ENCODE peak calls at places on chromosomes 6 and 20, in nine cellular contexts. O is IMR-90, Y is tibial nerve, L is stomach, N is tibial artery, G is psoas muscle, H is BE2C, X is ovary, Z is Peyer's patch. F is an unnamed sample. For H3K4me1, the result is how much of the 10 kb centered on the place peaks cover.

GRCh38 chr6:155765275-155766194 is 309.9 kb upstream of the NOX3 start:
- DNase-seq in O (peak), Y (no peak), G (no peak), L (no peak), X (no peak), H (no peak), N (no peak), Z (no peak), F (no peak)

GRCh38 chr6:35305117-35305516 is 7.5 kb downstream of the DEF6 start:
- DNase-seq in G (no peak), L (no peak), N (no peak), H (no peak), Z (no peak), X (no peak), O (no peak), Y (no peak), F (no peak)

GRCh38 chr20:62241501-62241900 is 3.2 kb downstream of the OSBPL2 start:
- DNase-seq in L (peak), N (no peak), O (no peak), Y (no peak), H (no peak), X (no peak), Z (peak), G (no peak), F (no peak)

GRCh38 chr20:49700411-49701185 is 13.1 kb downstream of the B4GALT5 start:
- DNase-seq in L (no peak), G (no peak), O (peak), N (no peak), X (no peak), H (peak), Z (no peak), Y (no peak), F (no peak)

GRCh38 chr20:25032065-25032477 is 25.9 kb downstream of the ACSS1 start:
- DNase-seq in X (peak), G (no peak), Z (no peak), O (no peak), H (no peak), L (no peak), Y (no peak), N (no peak), F (no peak)

GRCh38 chr20:45419188-45420091 is 3.5 kb downstream of the PIGT start:
- DNase-seq in G (peak), O (peak), X (no peak), Z (peak), L (peak), Y (peak), H (no peak), N (peak), F (peak)

GRCh38 chr6:87029711-87030314 is 65.1 kb downstream of the CGA start:
- DNase-seq in Z (no peak), O (peak), N (no peak), X (no peak), H (peak), Y (peak), L (no peak), G (no peak), F (no peak)

GRCh38 chr6:105259912-105260889 is 80.4 kb upstream of the POPDC3 start:
- DNase-seq in L (no peak), X (no peak), G (no peak), N (no peak), O (no peak), Z (no peak), Y (no peak), H (no peak), F (peak)

GRCh38 chr6:72953901-72954494 is 271.3 kb downstream of the KHDC1L start:
- DNase-seq in Z (no peak), Y (no peak), O (peak), H (no peak), G (no peak), X (no peak), N (no peak), L (no peak), F (no peak)

GRCh38 chr6:106883808-106884262 is 90.7 kb downstream of the CD24 start:
- DNase-seq in H (peak), O (no peak), N (no peak), L (no peak), Z (no peak), X (no peak), Y (no peak), G (no peak), F (no peak)

GRCh38 chr6:90643366-90643765 is 56.5 kb upstream of the MAP3K7 start:
- DNase-seq in X (no peak), N (no peak), G (no peak), L (no peak), Z (no peak), H (no peak), Y (no peak), O (no peak), F (no peak)

GRCh38 chr6:100573169-100573568 is 108.4 kb upstream of the SIM1 start:
- DNase-seq in L (no peak), O (peak), X (no peak), G (no peak), N (no peak), Y (no peak), H (peak), Z (no peak), F (no peak)

GRCh38 chr6:106141441-106142237 is 55.5 kb downstream of the PRDM1 start:
- DNase-seq in Z (no peak), H (no peak), O (no peak), Y (no peak), X (no peak), G (no peak), L (no peak), N (no peak), F (no peak)

GRCh38 chr20:41222703-41223102 is 85.4 kb downstream of the PLCG1 start:
- DNase-seq in H (no peak), L (no peak), G (no peak), Z (no peak), O (peak), N (no peak), Y (no peak), X (no peak), F (no peak)

GRCh38 chr6:72865467-72865866 is 243.6 kb downstream of the KCNQ5 start:
- DNase-seq in O (peak), X (no peak), H (no peak), N (no peak), L (no peak), Z (no peak), Y (no peak), G (peak), F (no peak)

GRCh38 chr6:168384045-168385038 is 56.6 kb upstream of the SMOC2 start:
- DNase-seq in L (no peak), H (no peak), Z (peak), N (peak), Y (peak), X (peak), O (no peak), G (no peak), F (no peak)

GRCh38 chr6:111586554-111586953 is 19.1 kb downstream of the TRAF3IP2 start:
- DNase-seq in X (no peak), Z (no peak), G (no peak), Y (no peak), H (no peak), L (no peak), O (no peak), N (no peak), F (no peak)
- H3K4me1 ChIP-seq in X (under half), Z (under half), G (half or more), Y (under half), H (under half), L (half or more), O (under half), N (half or more), F (under half)

GRCh38 chr6:139252018-139252390 is 39.8 kb downstream of the TXLNB start:
- DNase-seq in H (no peak), G (no peak), Z (no peak), O (no peak), L (no peak), X (peak), Y (no peak), N (no peak), F (no peak)

GRCh38 chr6:139254196-139254595 is 37.6 kb downstream of the TXLNB start:
- DNase-seq in L (no peak), O (peak), X (no peak), G (no peak), N (no peak), Y (no peak), Z (no peak), H (no peak), F (no peak)

GRCh38 chr6:139256087-139256486 is 35.7 kb downstream of the TXLNB start:
- DNase-seq in O (peak), Y (peak), Z (no peak), L (no peak), H (no peak), G (no peak), X (no peak), N (peak), F (peak)

GRCh38 chr6:139251377-139252017 is 40.3 kb downstream of the TXLNB start:
- DNase-seq in X (no peak), Y (no peak), G (no peak), L (no peak), N (no peak), O (no peak), Z (no peak), H (no peak), F (no peak)

DNA sequence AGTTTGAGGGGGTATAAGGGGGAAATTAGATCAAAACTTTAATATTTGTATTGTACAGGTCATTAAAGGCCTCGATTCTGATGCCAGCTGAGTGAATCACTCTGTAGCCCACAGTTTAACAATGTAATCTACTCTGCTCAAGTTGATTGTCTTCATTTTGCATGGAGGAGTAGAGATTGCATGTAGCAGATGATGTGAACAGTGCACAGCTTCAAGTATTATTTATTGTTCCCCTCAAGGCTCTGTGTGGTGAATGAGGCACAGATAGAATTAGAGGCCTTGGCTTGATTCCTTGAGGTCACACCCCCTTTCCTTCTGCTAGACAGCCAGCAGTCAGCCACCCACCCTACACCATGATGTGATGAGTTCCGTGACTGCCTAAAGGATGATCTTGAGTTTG is 38.1 kb downstream of the TXLNB start:
- DNase-seq in Z (no peak), N (no peak), O (no peak), L (no peak), Y (no peak), X (no peak), G (no peak), H (no peak), F (no peak)
- H3K4me1 ChIP-seq in Z (under half), N (under half), O (under half), L (under half), Y (under half), X (under half), G (under half), H (under half), F (under half)

DNA sequence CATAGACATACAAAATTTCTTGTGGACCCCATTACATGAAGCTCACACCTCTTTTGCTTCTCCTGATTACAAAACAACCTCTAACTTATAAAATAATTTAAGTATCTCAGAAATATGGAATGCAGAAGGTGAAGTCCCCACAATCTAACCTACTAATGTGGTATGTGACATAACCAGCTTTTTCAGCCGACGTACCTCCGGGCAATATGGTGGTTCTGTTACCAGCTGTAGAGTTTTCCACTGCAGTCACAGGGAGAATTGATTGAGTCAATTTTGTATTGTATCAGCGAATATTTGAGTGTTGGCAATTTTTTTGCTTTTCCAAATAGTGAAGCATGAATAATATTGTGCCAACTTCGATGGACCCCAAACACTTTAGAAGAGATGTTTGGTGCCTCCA is 15.7 kb upstream of the SPO11 start:
- DNase-seq in O (no peak), L (no peak), Y (no peak), N (no peak), Z (no peak), X (no peak), G (no peak), H (no peak), F (no peak)
- H3K4me1 ChIP-seq in O (under half), L (under half), Y (under half), N (under half), Z (under half), X (under half), G (under half), H (under half), F (under half)

GRCh38 chr6:3744211-3744900 is 7.2 kb downstream of the PXDC1 start:
- DNase-seq in H (no peak), X (no peak), Y (no peak), O (no peak), L (no peak), G (no peak), N (peak), Z (no peak), F (no peak)
- H3K4me1 ChIP-seq in H (under half), X (under half), Y (under half), O (under half), L (half or more), G (half or more), N (half or more), Z (half or more), F (under half)

GRCh38 chr6:24546432-24546831 is 51.7 kb downstream of the ALDH5A1 start:
- DNase-seq in O (no peak), Y (no peak), Z (no peak), H (no peak), G (no peak), X (no peak), L (no peak), N (no peak), F (no peak)
- H3K4me1 ChIP-seq in O (under half), Y (under half), Z (under half), H (under half), G (under half), X (under half), L (under half), N (under half), F (under half)

GRCh38 chr20:10635476-10636208 is 38.2 kb downstream of the JAG1 start:
- DNase-seq in L (no peak), X (no peak), H (no peak), G (no peak), Z (no peak), N (no peak), O (no peak), Y (no peak), F (no peak)
- H3K4me1 ChIP-seq in L (under half), X (under half), H (under half), G (under half), Z (under half), N (half or more), O (under half), Y (under half), F (under half)

GRCh38 chr6:4041480-4041879 is 37.5 kb downstream of the FAM217A start:
- DNase-seq in N (no peak), O (no peak), L (no peak), Y (no peak), Z (no peak), G (no peak), H (peak), X (no peak), F (no peak)
- H3K4me1 ChIP-seq in N (under half), O (under half), L (under half), Y (under half), Z (under half), G (under half), H (under half), X (under half), F (under half)

DNA sequence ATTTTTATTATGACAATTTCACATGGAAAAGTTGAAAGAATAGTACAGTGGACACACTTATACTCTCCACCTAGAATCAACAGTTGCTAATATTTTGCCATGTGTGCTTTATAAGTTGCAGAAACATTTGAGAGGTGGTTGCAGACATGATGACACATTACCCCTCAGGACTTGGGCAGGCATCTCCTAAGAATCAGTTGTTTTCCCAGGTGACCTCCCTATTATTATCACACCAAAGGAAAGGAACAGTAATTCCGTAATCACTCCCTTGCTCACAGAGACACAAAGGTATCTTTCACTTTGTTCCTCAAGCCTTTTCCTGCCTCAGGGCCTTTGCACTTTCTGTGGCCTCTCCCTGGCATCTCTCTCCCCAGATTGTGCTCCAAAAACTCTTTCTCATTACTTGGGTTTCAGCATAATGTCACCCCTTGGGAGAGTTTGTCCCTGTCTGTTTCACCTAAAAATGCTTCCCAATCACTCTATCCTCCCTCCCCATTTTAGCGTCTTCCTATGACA is 5.9 kb upstream of the SULF2 start:
- DNase-seq in L (no peak), Z (no peak), Y (no peak), H (no peak), O (no peak), X (no peak), G (no peak), N (no peak), F (no peak)
- H3K4me1 ChIP-seq in L (under half), Z (under half), Y (under half), H (under half), O (under half), X (under half), G (under half), N (under half), F (under half)

GRCh38 chr6:3214898-3215297 is 12.6 kb downstream of the TUBB2B start:
- DNase-seq in Z (no peak), X (no peak), L (no peak), N (no peak), G (no peak), H (no peak), O (peak), Y (no peak), F (no peak)

GRCh38 chr6:3211681-3212080 is 15.8 kb downstream of the TUBB2B start:
- DNase-seq in H (no peak), Z (no peak), X (no peak), N (no peak), L (no peak), G (no peak), O (no peak), Y (no peak), F (no peak)

GRCh38 chr6:3212261-3212660 is 15.2 kb downstream of the TUBB2B start:
- DNase-seq in N (no peak), L (no peak), G (no peak), X (no peak), O (no peak), H (no peak), Y (no peak), Z (no peak), F (no peak)

GRCh38 chr6:3210024-3210610 is 17.3 kb downstream of the TUBB2B start:
- DNase-seq in G (no peak), N (no peak), Y (no peak), Z (no peak), O (peak), X (no peak), H (no peak), L (no peak), F (no peak)

GRCh38 chr6:3213334-3213695 is 14.1 kb downstream of the TUBB2B start:
- DNase-seq in Y (no peak), L (no peak), G (no peak), Z (no peak), N (no peak), X (no peak), O (no peak), H (no peak), F (no peak)
- H3K4me1 ChIP-seq in Y (under half), L (under half), G (under half), Z (under half), N (under half), X (under half), O (under half), H (under half), F (under half)

F was measured in heart right ventricle.